ENCODE peak calls at places on chromosomes 1 and 21, in five cellular contexts. N is GM03348; V is AG10803; L is midbrain; I is naive thymus-derived CD4-positive, alpha-beta T cell. S is an unnamed sample.

GRCh38 chr1:42179275-42179674 is 14.7 kb upstream of the GUCA2A start:
- DNase-seq in V (peak), L (no peak), N (no peak), I (no peak), S (no peak)

GRCh38 chr1:81119319-81119718 is 681.4 kb upstream of the ADGRL2 start:
- DNase-seq in L (no peak), N (no peak), V (no peak), I (no peak), S (no peak)

GRCh38 chr1:109904105-109904817 is 6.4 kb upstream of the CSF1 start:
- DNase-seq in I (no peak), V (peak), N (peak), L (peak), S (no peak)

GRCh38 chr1:23825076-23825761 is at the start of gene HMGCL:
- DNase-seq in I (peak), V (peak), N (peak), L (peak), S (peak)

GRCh38 chr1:37035014-37035686 is 835 bp upstream of the GRIK3 start:
- DNase-seq in V (no peak), L (no peak), I (no peak), N (no peak), S (no peak)

GRCh38 chr1:235434001-235434400 is 66.8 kb downstream of the TBCE start:
- DNase-seq in N (no peak), V (no peak), I (no peak), L (no peak), S (no peak)

GRCh38 chr1:42891471-42891870 is 45.1 kb downstream of the ZNF691 start:
- DNase-seq in L (no peak), V (no peak), N (no peak), I (no peak), S (peak)

GRCh38 chr1:87398644-87399043 is 70.0 kb downstream of the LMO4 start:
- DNase-seq in L (no peak), N (peak), I (no peak), V (peak), S (peak)

GRCh38 chr1:39640861-39641260 is 1.4 kb upstream of the HEYL start:
- DNase-seq in V (no peak), N (no peak), L (no peak), I (no peak), S (no peak)

GRCh38 chr1:242432491-242433095 is 91.9 kb downstream of the PLD5 start:
- DNase-seq in V (no peak), L (no peak), N (no peak), I (no peak), S (no peak)

GRCh38 chr1:116477428-116477827 is 93.4 kb downstream of the CD58 start:
- DNase-seq in L (no peak), V (no peak), I (no peak), N (no peak), S (no peak)

GRCh38 chr21:20527691-20528090 is 470.5 kb upstream of the NCAM2 start:
- DNase-seq in I (no peak), L (no peak), N (no peak), V (no peak), S (no peak)

GRCh38 chr1:19229828-19230325 is 19.8 kb upstream of the UBR4 start:
- DNase-seq in V (no peak), N (no peak), I (no peak), L (no peak), S (no peak)

GRCh38 chr1:25765910-25766645 is 33.9 kb upstream of the SELENON start:
- DNase-seq in L (no peak), V (no peak), I (peak), N (no peak), S (no peak)

GRCh38 chr1:241518447-241519307 is 878 bp downstream of the FH start:
- DNase-seq in L (no peak), N (peak), V (peak), I (peak), S (no peak)